ENCODE peak calls at places on chromosomes 11 and 22, in six cellular contexts. R is suprapubic skin, Y is body of pancreas, S is AG10803, B is left ventricle myocardium inferior, D is heart left ventricle. Z is an unnamed sample.
A peak's percentile ranks its signal among the peaks of the same experiment; 100 is the strongest.

GRCh38 chr11:109729761-109730160 is 307.8 kb downstream of the C11orf87 start:
- DNase-seq in R (no peak), B (no peak), D (no peak), Y (peak; percentile 34), S (no peak), Z (peak; percentile 49)

GRCh38 chr11:74720596-74721478 is 10.4 kb downstream of the CHRDL2 start:
- DNase-seq in S (peak; percentile 26), B (peak; percentile 82), D (peak; percentile 82), R (no peak), Y (peak; percentile 49), Z (no peak)

GRCh38 chr11:1893581-1894359 is 2.1 kb upstream of the PRR33 start:
- DNase-seq in Y (no peak), R (no peak), B (no peak), S (peak; percentile 23), D (no peak), Z (peak; percentile 13)

GRCh38 chr22:38454361-38455062 is 487 bp downstream of the KCNJ4 start:
- DNase-seq in D (no peak), S (no peak), R (no peak), Y (no peak), B (no peak), Z (no peak)

GRCh38 chr22:23177197-23177596 is 3.1 kb upstream of the BCR start:
- DNase-seq in S (no peak), B (no peak), R (no peak), Y (peak; percentile 44), D (no peak), Z (no peak)

GRCh38 chr11:10866893-10867331 is 9.1 kb upstream of the ZBED5 start:
- DNase-seq in Y (no peak), S (peak; percentile 64), R (no peak), B (no peak), D (no peak), Z (no peak)

GRCh38 chr11:102268985-102269470 is 48.3 kb upstream of the BIRC3 start:
- DNase-seq in Y (no peak), S (no peak), B (no peak), R (no peak), D (no peak), Z (no peak)

GRCh38 chr11:65121447-65121864 is 478 bp downstream of the FAU start:
- DNase-seq in B (peak; percentile 17), S (no peak), R (peak; percentile 78), D (no peak), Y (no peak), Z (peak; percentile 74)

GRCh38 chr11:83441171-83441570 is 155.0 kb upstream of the CCDC90B start:
- DNase-seq in S (no peak), R (no peak), Y (no peak), B (no peak), D (no peak), Z (no peak)

GRCh38 chr11:130897262-130898182 is 18.8 kb downstream of the SNX19 start:
- DNase-seq in R (no peak), S (peak; percentile 98), Y (peak; percentile 77), D (peak; percentile 91), B (peak; percentile 69), Z (no peak)
- TF ChIP-seq CTCF in R (no peak), S (no peak), Y (no peak), D (no peak), B (no peak), Z (no peak)

GRCh38 chr11:71203681-71204080 is 48.7 kb downstream of the SHANK2 start:
- DNase-seq in S (no peak), R (no peak), D (no peak), B (no peak), Y (no peak), Z (peak; percentile 38)
- TF ChIP-seq CTCF in S (no peak), R (no peak), D (no peak), B (no peak), Y (no peak), Z (no peak)

GRCh38 chr22:35589736-35590079 is 27.4 kb downstream of the MB start:
- DNase-seq in B (no peak), S (no peak), D (no peak), R (no peak), Y (no peak), Z (no peak)

GRCh38 chr22:35587447-35587870 is 29.7 kb downstream of the MB start:
- DNase-seq in S (no peak), R (no peak), B (peak; percentile 91), Y (peak; percentile 79), D (peak; percentile 96), Z (no peak)

GRCh38 chr22:35590634-35591295 is 26.4 kb downstream of the MB start:
- DNase-seq in Y (no peak), R (no peak), B (no peak), D (peak; percentile 68), S (no peak), Z (no peak)

GRCh38 chr22:35587896-35588295 is 29.2 kb downstream of the MB start:
- DNase-seq in B (no peak), R (no peak), Y (no peak), S (no peak), D (no peak), Z (no peak)

DNA sequence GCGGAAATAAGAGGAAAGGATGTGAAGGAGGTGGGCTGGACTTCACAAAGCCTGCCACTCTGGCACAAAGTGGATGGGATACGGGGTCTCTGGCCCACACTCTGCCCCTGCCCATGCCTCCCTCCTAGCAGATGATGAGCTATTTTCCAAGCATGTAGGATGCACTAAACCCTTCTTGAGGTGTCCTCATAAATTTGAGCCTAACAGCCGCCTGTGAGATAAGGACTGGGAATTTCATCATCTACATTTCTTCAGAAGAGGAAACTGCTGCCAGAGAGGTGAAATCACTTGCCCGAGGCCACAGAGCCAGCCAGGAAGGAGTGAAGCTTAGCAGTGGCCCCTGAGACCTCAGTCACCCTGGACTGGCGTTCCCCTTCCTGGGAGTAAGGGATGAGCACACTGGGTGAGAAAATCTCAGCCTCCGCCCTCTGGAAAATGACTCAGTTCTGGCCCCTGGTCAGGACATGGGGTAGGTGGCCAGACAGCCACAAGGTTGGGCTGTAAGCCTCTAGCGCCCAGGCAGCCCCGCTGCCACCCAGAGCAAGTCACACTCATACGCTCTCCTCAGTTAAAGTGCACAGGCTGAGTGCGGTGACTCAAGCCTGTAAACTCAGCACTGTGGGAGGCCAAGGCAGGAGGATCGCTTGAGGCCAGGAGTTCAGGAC is 27.9 kb downstream of the MB start:
- DNase-seq in S (peak; percentile 91), R (no peak), B (no peak), D (peak; percentile 71), Y (no peak), Z (no peak)
- TF ChIP-seq CTCF in S (peak; percentile 8), R (no peak), B (no peak), D (no peak), Y (no peak), Z (no peak)

DNA sequence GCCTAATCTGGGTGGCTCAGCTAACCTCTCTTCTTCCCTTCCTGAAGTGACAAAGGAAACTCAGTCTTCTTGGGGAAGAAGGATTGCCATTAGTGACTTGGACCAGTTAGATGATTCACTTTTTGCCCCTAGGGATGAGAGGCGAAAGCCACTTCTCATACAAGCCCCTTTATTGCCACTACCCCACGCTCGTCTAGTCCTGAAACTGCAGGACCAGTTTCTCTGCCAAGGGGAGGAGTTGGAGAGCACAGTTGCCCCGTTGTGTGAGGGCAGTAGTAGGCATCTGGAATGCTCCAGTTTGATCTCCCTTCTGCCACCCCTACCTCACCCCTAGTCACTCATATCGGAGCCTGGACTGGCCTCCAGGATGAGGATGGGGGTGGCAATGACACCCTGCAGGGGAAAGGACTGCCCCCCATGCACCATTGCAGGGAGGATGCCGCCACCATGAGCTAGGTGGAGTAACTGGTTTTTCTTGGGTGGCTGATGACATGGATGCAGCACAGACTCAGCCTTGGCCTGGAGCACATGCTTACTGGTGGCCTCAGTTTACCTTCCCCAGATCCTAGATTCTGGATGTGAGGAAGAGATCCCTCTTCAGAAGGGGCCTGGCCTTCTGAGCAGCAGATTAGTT is 14.2 kb upstream of the UVRAG start:
- DNase-seq in D (no peak), R (no peak), S (no peak), Y (no peak), B (no peak), Z (no peak)
- TF ChIP-seq CTCF in D (no peak), R (no peak), S (no peak), Y (no peak), B (no peak), Z (no peak)

DNA sequence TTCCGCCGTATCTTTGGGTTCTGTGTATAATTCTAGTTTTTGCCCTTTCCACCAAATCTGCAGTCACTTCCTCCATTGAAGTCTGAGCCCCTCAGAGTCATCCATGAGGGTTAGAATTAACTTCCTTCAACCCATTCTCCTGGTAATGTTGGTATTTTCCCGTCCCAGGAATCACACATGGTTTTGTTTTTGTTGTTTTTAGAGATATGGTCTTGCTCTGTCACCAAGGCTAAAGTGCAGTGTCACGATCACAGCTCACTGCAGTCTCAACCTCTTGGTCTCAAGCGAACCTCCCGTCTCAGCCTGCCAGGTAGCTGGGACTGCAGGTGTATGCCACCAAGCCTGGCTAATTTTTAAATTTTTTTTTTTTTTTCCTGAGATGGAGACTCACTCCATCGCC is 18.7 kb downstream of the ZBED4 start:
- DNase-seq in R (no peak), B (no peak), S (no peak), D (no peak), Y (no peak), Z (no peak)
- TF ChIP-seq CTCF in R (no peak), B (no peak), S (no peak), D (no peak), Y (no peak), Z (no peak)

DNA sequence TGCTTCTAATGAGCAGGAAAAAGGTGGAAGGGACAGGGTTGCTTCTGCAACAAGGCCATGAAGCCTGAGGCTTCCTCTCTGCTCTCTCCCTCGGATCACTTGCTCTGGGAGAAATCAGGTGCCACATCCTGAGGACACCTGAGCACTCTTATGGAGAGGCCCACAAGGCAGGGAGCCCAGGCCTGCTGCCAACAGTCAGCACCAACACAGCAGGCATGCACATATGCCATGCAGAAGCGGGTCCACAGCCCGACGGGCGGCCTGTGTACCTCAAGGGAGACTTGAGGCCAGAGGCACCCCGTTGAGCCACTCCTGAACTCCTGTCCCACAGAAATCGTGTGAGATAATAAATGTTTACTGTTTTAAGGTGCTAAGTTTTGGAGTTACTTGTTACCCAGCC is 9.5 kb downstream of the TTLL12 start:
- DNase-seq in D (no peak), S (no peak), B (no peak), R (no peak), Y (no peak), Z (no peak)
- TF ChIP-seq CTCF in D (no peak), S (no peak), B (no peak), R (no peak), Y (no peak), Z (no peak)